ENCODE peak calls at places on chromosome 14, in ten cellular contexts. S is OCI-LY7; F is SJCRH30; V is CD8-positive, alpha-beta memory T cell; B is thoracic aorta; Z is heart right ventricle; G is left ventricle myocardium inferior; E is cardiac muscle cell; D is testis; H is tibial artery. P is an unnamed sample. For H3K4me1, the result is how much of the 10 kb centered on the place peaks cover.

GRCh38 chr14:99273025-99273723 is 1.2 kb upstream of the BCL11B start:
- DNase-seq in S (no peak), F (peak), V (peak), B (no peak), Z (no peak), G (no peak), E (peak), D (peak), H (no peak), P (peak)

GRCh38 chr14:89277229-89277628 is 139.8 kb downstream of the FOXN3 start:
- DNase-seq in S (no peak), F (no peak), V (no peak), B (no peak), Z (no peak), G (no peak), E (no peak), D (no peak), H (no peak), P (no peak)

GRCh38 chr14:50924848-50925247 is 19.4 kb downstream of the PYGL start:
- DNase-seq in S (no peak), F (no peak), V (no peak), B (no peak), Z (no peak), G (no peak), E (no peak), D (no peak), H (no peak), P (no peak)

GRCh38 chr14:97053941-97054340 is 256.8 kb downstream of the VRK1 start:
- DNase-seq in S (no peak), F (no peak), V (no peak), B (no peak), Z (no peak), G (no peak), E (no peak), D (no peak), H (no peak), P (peak)

GRCh38 chr14:75452900-75453816 is 25.3 kb downstream of the JDP2 start:
- DNase-seq in S (no peak), F (peak), V (no peak), B (no peak), Z (peak), G (peak), E (peak), D (peak), H (peak), P (peak)

GRCh38 chr14:33682746-33683145 is 268.1 kb downstream of the EGLN3 start:
- DNase-seq in S (no peak), F (peak), V (no peak), B (no peak), Z (peak), G (peak), E (peak), D (peak), H (peak), P (peak)

GRCh38 chr14:104801284-104802119 is 601 bp downstream of the ZBTB42 start:
- DNase-seq in S (no peak), F (no peak), V (no peak), B (no peak), Z (no peak), G (no peak), E (no peak), D (no peak), H (no peak), P (peak)

GRCh38 chr14:75832621-75833297 is 149.0 kb downstream of the TGFB3 start:
- DNase-seq in S (no peak), F (no peak), V (no peak), B (no peak), Z (no peak), G (no peak), E (peak), D (no peak), H (no peak), P (no peak)

GRCh38 chr14:43651185-43651787 is 855.8 kb downstream of the FSCB start:
- DNase-seq in S (no peak), F (no peak), V (no peak), B (no peak), Z (no peak), G (no peak), E (no peak), D (no peak), H (no peak), P (no peak)

GRCh38 chr14:69574266-69574953 is at the start of gene CCDC177:
- DNase-seq in S (peak), F (peak), V (peak), B (no peak), Z (peak), G (no peak), E (peak), D (peak), H (no peak), P (peak)

GRCh38 chr14:33307691-33308369 is 369.2 kb downstream of the NPAS3 start:
- DNase-seq in S (no peak), F (no peak), V (no peak), B (no peak), Z (peak), G (no peak), E (peak), D (peak), H (peak), P (no peak)

GRCh38 chr14:52351191-52351560 is 37.1 kb downstream of the PTGER2 start:
- DNase-seq in S (no peak), F (no peak), V (no peak), B (no peak), Z (no peak), G (no peak), E (peak), D (no peak), H (no peak), P (no peak)

GRCh38 chr14:91330846-91331245 is 86.3 kb upstream of the GPR68 start:
- DNase-seq in S (no peak), F (no peak), V (no peak), B (no peak), Z (no peak), G (no peak), E (no peak), D (no peak), H (no peak), P (no peak)

GRCh38 chr14:102969060-102969791 is 46.8 kb downstream of the AMN start:
- DNase-seq in S (no peak), F (no peak), V (no peak), B (no peak), Z (no peak), G (no peak), E (no peak), D (no peak), H (no peak), P (no peak)

GRCh38 chr14:91252901-91253794 is 8.6 kb upstream of the GPR68 start:
- DNase-seq in S (peak), F (peak), V (peak), B (no peak), Z (peak), G (peak), E (no peak), D (peak), H (no peak), P (peak)

GRCh38 chr14:22820731-22821130 is 5.5 kb upstream of the SLC7A7 start:
- DNase-seq in S (no peak), F (peak), V (no peak), B (no peak), Z (no peak), G (no peak), E (peak), D (no peak), H (no peak), P (no peak)

GRCh38 chr14:84453541-84453940 is 1076.4 kb upstream of the FLRT2 start:
- DNase-seq in S (no peak), F (no peak), V (no peak), B (no peak), Z (no peak), G (no peak), E (peak), D (no peak), H (no peak), P (no peak)

DNA sequence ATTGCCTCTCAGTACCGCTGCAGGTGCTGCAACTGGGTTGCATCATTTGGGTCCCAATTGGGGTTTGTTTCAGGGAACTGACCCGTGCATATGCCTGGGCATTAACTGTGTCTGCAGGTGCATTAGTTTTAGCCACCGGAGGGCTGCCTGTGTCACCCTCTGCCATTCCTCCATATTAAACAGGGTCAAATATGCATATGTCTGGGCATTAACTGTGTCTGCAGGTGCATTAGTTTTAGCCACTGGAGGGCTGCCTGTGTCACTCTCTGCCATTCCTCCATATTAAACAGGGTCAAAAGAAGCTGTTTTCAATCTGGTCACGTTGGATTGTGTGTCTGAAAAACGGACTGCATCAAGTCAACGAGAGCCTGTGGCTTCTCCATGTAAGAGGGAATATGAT is 1317.0 kb downstream of the TMEM121 start:
- DNase-seq in S (peak), F (no peak), V (no peak), B (no peak), Z (no peak), G (no peak), E (no peak), D (no peak), H (no peak), P (no peak)
- H3K27ac ChIP-seq in S (peak), F (no peak), V (no peak), B (no peak), Z (peak), G (peak), E (no peak), D (peak), H (no peak), P (no peak)

DNA sequence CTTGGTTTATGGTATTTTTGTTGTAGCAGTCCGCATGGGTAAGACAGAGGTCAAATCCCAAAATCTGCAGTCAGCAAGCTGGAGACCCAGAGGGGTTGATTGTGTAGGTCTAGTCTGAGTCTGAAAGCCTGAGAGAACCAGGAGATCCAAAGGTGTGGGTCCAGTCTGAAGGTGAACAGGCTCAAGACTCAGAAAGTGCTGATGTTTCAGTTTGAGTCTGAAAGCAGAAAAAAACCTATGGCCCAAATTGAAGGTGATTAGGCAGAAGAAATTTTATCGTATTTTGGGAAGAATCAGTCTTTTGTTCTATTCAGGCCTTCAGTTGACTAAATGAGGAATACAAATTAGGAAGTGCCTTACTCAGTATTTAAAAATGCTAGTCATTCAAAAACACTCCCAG is 807.8 kb upstream of the FOXG1 start:
- DNase-seq in S (no peak), F (no peak), V (no peak), B (no peak), Z (no peak), G (no peak), E (no peak), D (no peak), H (no peak), P (no peak)
- H3K4me1 ChIP-seq in S (under half), F (under half), V (under half), B (under half), Z (under half), G (under half), E (under half), D (under half), H (under half), P (under half)

DNA sequence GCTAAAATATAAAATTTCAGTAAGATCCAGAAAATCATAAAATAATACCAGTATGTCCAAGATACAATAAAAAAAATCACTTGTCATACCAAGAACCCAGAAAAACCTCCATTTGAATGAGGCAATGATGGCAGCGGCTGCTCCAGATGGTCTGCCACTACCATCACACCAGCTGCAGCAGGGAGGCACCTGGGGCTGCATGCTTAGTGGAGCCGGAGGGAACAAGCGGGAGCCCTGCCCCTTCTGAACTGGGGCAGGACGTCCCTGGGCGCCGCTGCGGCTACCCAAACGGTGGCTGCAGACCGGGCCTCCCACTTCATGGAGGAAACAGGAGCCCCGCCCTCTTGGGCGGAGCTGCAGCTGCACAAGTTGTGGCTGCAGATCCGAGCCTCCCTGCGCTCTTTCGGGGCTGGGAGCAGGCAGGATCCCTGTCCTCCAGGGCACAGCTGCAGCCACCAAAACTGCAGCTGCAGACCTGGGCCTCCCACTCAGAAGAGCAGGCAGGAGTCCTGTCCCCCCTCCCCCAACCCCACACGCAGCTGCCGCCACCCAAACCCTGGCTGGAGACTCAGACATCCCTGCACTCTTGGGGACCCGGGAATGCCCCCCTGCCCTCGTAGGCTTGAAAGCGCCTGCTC is 36.1 kb upstream of the OR5AU1 start:
- DNase-seq in S (peak), F (peak), V (peak), B (no peak), Z (peak), G (peak), E (peak), D (peak), H (peak), P (peak)
- H3K4me3 ChIP-seq in S (peak), F (peak), V (peak), B (peak), Z (peak), G (peak), E (no peak), D (no peak), H (peak), P (peak)

DNA sequence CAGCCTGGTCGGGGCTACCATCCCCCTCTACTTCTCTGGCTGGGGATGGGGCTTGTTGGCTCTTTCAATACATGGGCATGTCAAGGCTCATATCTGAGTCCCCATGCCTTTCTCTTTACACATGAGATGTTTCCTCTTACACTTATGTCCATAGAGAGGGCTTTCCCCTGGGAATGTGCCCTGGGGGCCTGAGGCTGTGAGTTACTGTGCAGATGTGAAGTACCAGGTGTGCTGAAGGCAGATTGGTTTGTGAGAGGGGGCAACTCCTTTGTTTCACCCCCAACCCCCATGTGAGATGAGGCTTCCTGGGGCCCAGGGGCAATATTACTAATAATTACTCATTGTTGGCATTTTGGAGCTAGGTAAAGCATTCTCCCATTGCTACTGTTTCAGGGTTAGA is 32.8 kb downstream of the NRXN3 start:
- DNase-seq in S (no peak), F (no peak), V (no peak), B (no peak), Z (no peak), G (no peak), E (no peak), D (no peak), H (no peak), P (no peak)
- H3K27ac ChIP-seq in S (no peak), F (no peak), V (no peak), B (no peak), Z (no peak), G (no peak), E (no peak), D (no peak), H (no peak), P (no peak)

P was measured in right cardiac atrium.